ENCODE peak calls at places on chromosomes 6 and 20, in four cellular contexts. N, Y, H and U are unnamed samples.

GRCh38 chr6:105212587-105212986 is 32.8 kb upstream of the POPDC3 start:
- DNase-seq in N (no peak), Y (no peak), H (no peak), U (no peak)

GRCh38 chr6:124926435-124926834 is 35.8 kb upstream of the RNF217 start:
- DNase-seq in N (no peak), Y (no peak), H (no peak), U (no peak)

GRCh38 chr20:62675156-62675871 is 33.0 kb downstream of the SLCO4A1 start:
- DNase-seq in N (no peak), Y (no peak), H (peak), U (peak)

GRCh38 chr6:167925011-167925410 is 72.5 kb upstream of the KIF25 start:
- DNase-seq in H (no peak), Y (no peak), N (no peak), U (no peak)

GRCh38 chr20:62485701-62486089 is 9.9 kb upstream of the GATA5 start:
- DNase-seq in N (no peak), Y (no peak), H (no peak), U (no peak)

GRCh38 chr20:48672324-48672723 is 155.5 kb downstream of the PREX1 start:
- DNase-seq in N (no peak), Y (no peak), H (no peak), U (no peak)

GRCh38 chr6:70884074-70884983 is 72.5 kb downstream of the B3GAT2 start:
- DNase-seq in N (no peak), Y (peak), H (peak), U (peak)

GRCh38 chr6:149422581-149422980 is 22.5 kb downstream of the SUMO4 start:
- DNase-seq in Y (no peak), H (no peak), N (no peak), U (no peak)

GRCh38 chr20:4962257-4962855 is 39.0 kb downstream of the SLC23A2 start:
- DNase-seq in H (peak), N (no peak), Y (peak), U (no peak)

GRCh38 chr6:85580104-85580877 is 13.4 kb downstream of the SNX14 start:
- DNase-seq in N (no peak), Y (no peak), H (no peak), U (peak)

GRCh38 chr6:37552267-37552666 is 52.6 kb upstream of the CCDC167 start:
- DNase-seq in Y (no peak), H (no peak), N (no peak), U (no peak)

GRCh38 chr20:39089029-39089428 is 126.9 kb downstream of the DHX35 start:
- DNase-seq in H (no peak), N (no peak), Y (no peak), U (no peak)

GRCh38 chr20:1479831-1480595 is 11.2 kb downstream of the SIRPB2 start:
- DNase-seq in Y (no peak), N (no peak), H (no peak), U (no peak)

GRCh38 chr20:38722708-38723068 is 1.6 kb upstream of the SLC32A1 start:
- DNase-seq in Y (no peak), H (no peak), N (no peak), U (no peak)

GRCh38 chr6:87102296-87102695 is 7.4 kb upstream of the CGA start:
- DNase-seq in N (no peak), H (no peak), Y (no peak), U (no peak)

GRCh38 chr20:47934761-47935160 is 149.5 kb upstream of the SULF2 start:
- DNase-seq in Y (no peak), H (no peak), N (no peak), U (no peak)

GRCh38 chr6:23621026-23621425 is 505.0 kb upstream of the NRSN1 start:
- DNase-seq in N (no peak), H (no peak), Y (no peak), U (peak)